ENCODE peak calls at places on chromosomes 3 and 15, in five cellular contexts. O is nephron progenitor cell, U is Calu3, R is ovary, F is right lobe of liver. I is an unnamed sample.

GRCh38 chr3:10594915-10595314 is 89.5 kb upstream of the ATP2B2 start:
- DNase-seq in O (peak; percentile 95), U (peak; percentile 52), R (no peak), F (no peak), I (peak; percentile 51)

GRCh38 chr15:69780981-69781380 is 316.7 kb downstream of the TLE3 start:
- DNase-seq in O (no peak), U (no peak), R (no peak), F (no peak), I (no peak)

GRCh38 chr15:63943829-63944680 is 102.2 kb downstream of the DAPK2 start:
- DNase-seq in O (no peak), U (no peak), R (no peak), F (no peak), I (no peak)

GRCh38 chr3:190911382-190911781 is 48.9 kb upstream of the GMNC start:
- DNase-seq in O (no peak), U (no peak), R (no peak), F (no peak), I (no peak)

GRCh38 chr3:37139567-37140052 is 34.8 kb downstream of the LRRFIP2 start:
- DNase-seq in O (no peak), U (no peak), R (no peak), F (no peak), I (peak; percentile 17)

GRCh38 chr3:110846971-110847370 is 224.6 kb upstream of the NECTIN3 start:
- DNase-seq in O (no peak), U (no peak), R (no peak), F (no peak), I (no peak)

GRCh38 chr15:96171842-96172241 is 158.7 kb upstream of the NR2F2 start:
- DNase-seq in O (peak; percentile 39), U (peak; percentile 55), R (no peak), F (peak; percentile 60), I (no peak)

GRCh38 chr15:65189102-65189740 is 4.1 kb upstream of the CLPX start:
- DNase-seq in O (peak; percentile 32), U (peak; percentile 49), R (peak; percentile 27), F (no peak), I (peak; percentile 65)

GRCh38 chr3:25033407-25034029 is 394.5 kb upstream of the RARB start:
- DNase-seq in O (peak; percentile 41), U (peak; percentile 66), R (no peak), F (no peak), I (peak; percentile 53)
- TF ChIP-seq CTCF in O (peak; percentile 61), U (peak; percentile 70), R (no peak), F (peak; percentile 53), I (peak; percentile 36)

DNA sequence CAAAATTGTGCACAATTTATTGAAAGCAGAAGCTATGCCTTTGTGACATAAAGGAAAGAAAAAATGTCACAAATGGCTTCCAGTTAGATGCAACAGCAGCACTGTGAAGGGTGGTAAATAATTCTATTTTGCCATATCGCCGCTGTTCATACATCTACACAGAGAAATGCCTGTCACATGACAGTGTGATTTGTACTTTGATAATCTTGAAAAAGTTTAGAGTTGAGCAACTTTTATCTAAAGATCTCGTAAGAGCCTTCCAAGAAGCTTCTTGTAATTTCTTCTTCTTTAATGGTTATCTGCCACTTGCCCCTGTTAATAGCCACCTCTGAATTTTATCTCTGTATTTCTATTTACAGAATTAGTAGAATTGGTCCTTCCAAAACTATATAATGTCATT is 192.3 kb downstream of the ATP8B4 start:
- DNase-seq in O (no peak), U (no peak), R (no peak), F (no peak), I (no peak)
- TF ChIP-seq CTCF in O (no peak), U (no peak), R (no peak), F (no peak), I (no peak)

GRCh38 chr3:54963621-54964020 is 35.8 kb upstream of the LRTM1 start:
- DNase-seq in O (no peak), U (no peak), R (no peak), F (no peak), I (no peak)

GRCh38 chr3:54967586-54968244 is 39.9 kb upstream of the LRTM1 start:
- DNase-seq in O (no peak), U (no peak), R (no peak), F (no peak), I (no peak)

GRCh38 chr3:54964081-54964480 is 36.2 kb upstream of the LRTM1 start:
- DNase-seq in O (no peak), U (no peak), R (no peak), F (no peak), I (no peak)

GRCh38 chr3:54966979-54967378 is 39.1 kb upstream of the LRTM1 start:
- DNase-seq in O (no peak), U (no peak), R (no peak), F (no peak), I (no peak)

GRCh38 chr3:54965746-54966145 is 37.9 kb upstream of the LRTM1 start:
- DNase-seq in O (no peak), U (no peak), R (no peak), F (no peak), I (no peak)
- TF ChIP-seq CTCF in O (no peak), U (no peak), R (no peak), F (no peak), I (no peak)

GRCh38 chr3:50226888-50227389 is 9.1 kb upstream of the GNAI2 start:
- DNase-seq in O (no peak), U (peak; percentile 37), R (peak; percentile 60), F (no peak), I (peak; percentile 52)
- TF ChIP-seq CTCF in O (no peak), U (no peak), R (no peak), F (no peak), I (no peak)

I was measured in GM20000.